ENCODE peak calls at places on chromosomes 13 and 19, in nine cellular contexts. L, W, K, I, J, D, X, E and S are unnamed samples.

GRCh38 chr13:112740502-112741131 is 50.8 kb downstream of the ATP11A start:
- DNase-seq in L (no peak), W (no peak), K (peak; percentile 86), I (no peak), J (peak; percentile 85), D (no peak), X (no peak), E (no peak), S (peak; percentile 99)

GRCh38 chr19:16496613-16496983 is 404 bp downstream of the C19orf44 start:
- DNase-seq in L (no peak), W (no peak), K (no peak), I (no peak), J (peak; percentile 30), D (no peak), X (peak; percentile 53), E (no peak), S (peak; percentile 68)

GRCh38 chr19:18830488-18830887 is 1.3 kb upstream of the UPF1 start:
- DNase-seq in L (no peak), W (no peak), K (no peak), I (no peak), J (no peak), D (no peak), X (no peak), E (no peak), S (no peak)

GRCh38 chr19:39155114-39155700 is 29.6 kb downstream of the PAK4 start:
- DNase-seq in L (no peak), W (no peak), K (no peak), I (no peak), J (no peak), D (no peak), X (no peak), E (no peak), S (no peak)

GRCh38 chr13:40401911-40402776 is 264.3 kb downstream of the FOXO1 start:
- DNase-seq in L (peak; percentile 100), W (no peak), K (peak; percentile 99), I (peak; percentile 84), J (peak; percentile 95), D (peak; percentile 69), X (peak; percentile 89), E (no peak), S (peak; percentile 99)

GRCh38 chr19:13748169-13748884 is 16.0 kb upstream of the MRI1 start:
- DNase-seq in L (peak; percentile 85), W (peak; percentile 31), K (no peak), I (peak; percentile 42), J (no peak), D (no peak), X (peak; percentile 25), E (no peak), S (peak; percentile 74)

GRCh38 chr13:83498486-83499190 is 383.6 kb downstream of the SLITRK1 start:
- DNase-seq in L (no peak), W (no peak), K (no peak), I (no peak), J (no peak), D (no peak), X (peak; percentile 80), E (no peak), S (peak; percentile 8)

GRCh38 chr19:48963371-48964204 is 1.5 kb upstream of the FTL start:
- DNase-seq in L (peak; percentile 77), W (peak; percentile 73), K (peak; percentile 72), I (peak; percentile 91), J (peak; percentile 72), D (no peak), X (peak; percentile 43), E (peak; percentile 59), S (peak; percentile 77)

GRCh38 chr19:55113570-55114039 is 3.8 kb downstream of the PPP1R12C start:
- DNase-seq in L (no peak), W (peak; percentile 82), K (peak; percentile 97), I (no peak), J (peak; percentile 93), D (no peak), X (no peak), E (peak; percentile 83), S (peak; percentile 95)

GRCh38 chr19:15448778-15449619 is 757 bp downstream of the WIZ start:
- DNase-seq in L (no peak), W (peak; percentile 42), K (no peak), I (no peak), J (no peak), D (no peak), X (no peak), E (no peak), S (no peak)

GRCh38 chr19:17942582-17943283 is 9.9 kb downstream of the CCDC124 start:
- DNase-seq in L (no peak), W (no peak), K (no peak), I (no peak), J (no peak), D (no peak), X (no peak), E (peak; percentile 46), S (no peak)

GRCh38 chr13:97583884-97584497 is 150.0 kb downstream of the RAP2A start:
- DNase-seq in L (no peak), W (no peak), K (no peak), I (no peak), J (no peak), D (no peak), X (no peak), E (no peak), S (no peak)

GRCh38 chr19:18618236-18618635 is 5.6 kb downstream of the TMEM59L start:
- DNase-seq in L (no peak), W (no peak), K (no peak), I (no peak), J (no peak), D (no peak), X (no peak), E (no peak), S (no peak)

GRCh38 chr13:21849323-21849722 is 178.4 kb downstream of the FGF9 start:
- DNase-seq in L (no peak), W (peak; percentile 45), K (no peak), I (peak; percentile 22), J (no peak), D (no peak), X (peak; percentile 22), E (no peak), S (peak; percentile 37)

DNA sequence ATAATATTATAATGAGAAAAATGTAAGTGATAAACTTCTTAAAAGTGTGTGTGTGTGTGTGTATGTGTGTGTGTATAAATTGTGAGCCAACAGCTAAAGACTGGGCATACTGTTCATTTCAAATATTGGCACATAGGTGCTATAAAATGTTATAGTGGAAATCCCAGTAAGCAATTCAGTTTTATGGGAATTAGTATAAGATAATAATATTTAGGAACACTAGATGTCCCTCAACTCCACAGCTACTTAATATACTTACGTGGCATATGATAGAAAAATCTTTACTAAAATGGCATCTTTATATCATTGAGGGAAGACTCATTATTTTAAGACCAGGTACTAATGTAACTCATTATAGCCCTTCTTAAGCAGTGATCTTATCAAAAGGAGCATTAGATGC is 266.3 kb downstream of the MAB21L1 start:
- DNase-seq in L (no peak), W (no peak), K (no peak), I (no peak), J (no peak), D (no peak), X (peak; percentile 11), E (no peak), S (peak; percentile 1)
- TF ChIP-seq CTCF in L (no peak), W (no peak), K (no peak), I (no peak), J (peak; percentile 16), D (no peak), X (peak; percentile 44), E (no peak), S (no peak)

GRCh38 chr19:34149873-34150272 is 22.4 kb upstream of the LSM14A start:
- DNase-seq in L (no peak), W (no peak), K (no peak), I (no peak), J (no peak), D (no peak), X (no peak), E (no peak), S (no peak)

GRCh38 chr19:34151439-34151838 is 20.9 kb upstream of the LSM14A start:
- DNase-seq in L (no peak), W (no peak), K (no peak), I (no peak), J (no peak), D (no peak), X (no peak), E (no peak), S (no peak)

GRCh38 chr19:34150558-34150957 is 21.7 kb upstream of the LSM14A start:
- DNase-seq in L (no peak), W (no peak), K (no peak), I (no peak), J (no peak), D (no peak), X (no peak), E (peak; percentile 41), S (no peak)

GRCh38 chr19:34145741-34146202 is 26.5 kb upstream of the LSM14A start:
- DNase-seq in L (peak; percentile 61), W (peak; percentile 74), K (peak; percentile 57), I (peak; percentile 72), J (no peak), D (no peak), X (peak; percentile 64), E (peak; percentile 49), S (peak; percentile 67)

GRCh38 chr19:34148672-34149185 is 23.6 kb upstream of the LSM14A start:
- DNase-seq in L (no peak), W (no peak), K (no peak), I (no peak), J (no peak), D (no peak), X (no peak), E (no peak), S (no peak)
- TF ChIP-seq CTCF in L (no peak), W (no peak), K (no peak), I (no peak), J (no peak), D (no peak), X (no peak), E (no peak), S (no peak)

GRCh38 chr13:110073982-110074381 is 233.0 kb downstream of the COL4A1 start:
- DNase-seq in L (no peak), W (peak; percentile 73), K (no peak), I (no peak), J (no peak), D (no peak), X (peak; percentile 6), E (no peak), S (no peak)
- TF ChIP-seq CTCF in L (no peak), W (peak; percentile 45), K (no peak), I (no peak), J (no peak), D (no peak), X (no peak), E (no peak), S (peak; percentile 8)

GRCh38 chr19:1599460-1599846 is 5.8 kb downstream of the UQCR11 start:
- DNase-seq in L (no peak), W (no peak), K (no peak), I (no peak), J (no peak), D (no peak), X (no peak), E (no peak), S (no peak)

GRCh38 chr19:1605236-1606137 is at the start of gene UQCR11:
- DNase-seq in L (peak; percentile 90), W (peak; percentile 97), K (peak; percentile 94), I (peak; percentile 97), J (peak; percentile 97), D (peak; percentile 84), X (peak; percentile 84), E (peak; percentile 92), S (peak; percentile 97)

GRCh38 chr19:1598777-1599459 is 6.3 kb upstream of the MBD3 start:
- DNase-seq in L (no peak), W (no peak), K (no peak), I (no peak), J (no peak), D (no peak), X (no peak), E (no peak), S (no peak)

GRCh38 chr19:1602091-1602707 is 3.1 kb downstream of the UQCR11 start:
- DNase-seq in L (no peak), W (no peak), K (no peak), I (no peak), J (no peak), D (no peak), X (no peak), E (no peak), S (no peak)

GRCh38 chr19:1601613-1602064 is 3.6 kb downstream of the UQCR11 start:
- DNase-seq in L (no peak), W (no peak), K (no peak), I (no peak), J (no peak), D (no peak), X (peak; percentile 8), E (no peak), S (no peak)
- TF ChIP-seq CTCF in L (no peak), W (peak; percentile 14), K (no peak), I (peak; percentile 21), J (no peak), D (peak; percentile 17), X (no peak), E (peak; percentile 49), S (no peak)